ENCODE peak calls at places on chromosomes 16 and 17, in nine cellular contexts. B is endothelial cell of umbilical vein, M is transverse colon, T is psoas muscle, W is Peyer's patch, U is lower lobe of right lung, C is lung, Y is AG04450, X is colonic mucosa. N is an unnamed sample.

GRCh38 chr17:17836818-17837379 is at the start of gene SREBF1:
- DNase-seq in X (peak), M (peak), W (peak), T (peak), Y (no peak), C (no peak), U (peak), B (peak), N (peak)

GRCh38 chr17:80524150-80524712 is 20.4 kb upstream of the RPTOR start:
- DNase-seq in B (no peak), X (no peak), C (no peak), U (no peak), Y (no peak), T (no peak), M (no peak), W (no peak), N (no peak)

GRCh38 chr16:30658731-30659506 is 688 bp downstream of the FBRS start:
- DNase-seq in T (peak), X (peak), B (no peak), Y (peak), M (no peak), W (peak), U (peak), C (peak), N (peak)

GRCh38 chr17:78357177-78357586 is 2.7 kb downstream of the SOCS3 start:
- DNase-seq in W (no peak), Y (no peak), M (no peak), T (peak), C (no peak), U (peak), X (peak), B (peak), N (no peak)

GRCh38 chr17:50947844-50948514 is 81.8 kb upstream of the TOB1 start:
- DNase-seq in X (peak), W (peak), U (peak), Y (no peak), M (peak), B (peak), T (peak), C (peak), N (peak)

GRCh38 chr17:35242158-35242804 is 591 bp upstream of the SLFN5 start:
- DNase-seq in X (peak), C (peak), W (peak), M (peak), B (peak), T (peak), U (peak), Y (no peak), N (peak)

GRCh38 chr17:41773190-41773588 is 13.3 kb downstream of the JUP start:
- DNase-seq in B (peak), M (peak), C (peak), U (no peak), X (peak), T (peak), W (no peak), Y (peak), N (peak)

GRCh38 chr17:74176546-74177001 is 26.9 kb upstream of the RPL38 start:
- DNase-seq in U (peak), C (peak), W (peak), B (peak), Y (no peak), X (peak), T (peak), M (peak), N (peak)

GRCh38 chr17:75087558-75088453 is at the start of gene SLC16A5:
- DNase-seq in C (peak), T (peak), Y (no peak), U (peak), M (peak), B (peak), W (peak), X (peak), N (peak)

GRCh38 chr17:4017377-4017776 is 53.1 kb upstream of the ATP2A3 start:
- DNase-seq in M (no peak), W (no peak), U (no peak), Y (no peak), C (no peak), T (no peak), X (no peak), B (no peak), N (no peak)

GRCh38 chr16:67404740-67405226 is 11.5 kb upstream of the TPPP3 start:
- DNase-seq in M (peak), W (no peak), X (peak), U (peak), Y (no peak), T (no peak), C (peak), B (no peak), N (peak)

GRCh38 chr17:30905742-30906100 is 317 bp downstream of the TEFM start:
- DNase-seq in T (no peak), W (no peak), X (no peak), M (peak), U (no peak), C (no peak), Y (no peak), B (peak), N (no peak)

GRCh38 chr16:49181812-49182211 is 99.8 kb downstream of the CBLN1 start:
- DNase-seq in C (no peak), U (no peak), T (no peak), B (no peak), Y (no peak), M (peak), W (no peak), X (peak), N (no peak)

GRCh38 chr16:70679653-70680494 is 6.0 kb downstream of the MTSS2 start:
- DNase-seq in U (peak), Y (no peak), T (peak), C (no peak), M (no peak), B (no peak), W (no peak), X (no peak), N (no peak)

GRCh38 chr16:54361813-54362212 is 75.2 kb upstream of the IRX3 start:
- DNase-seq in T (no peak), W (no peak), X (no peak), U (no peak), Y (no peak), B (no peak), M (no peak), C (no peak), N (no peak)

GRCh38 chr16:85664580-85665372 is 24.0 kb downstream of the GINS2 start:
- DNase-seq in T (no peak), B (no peak), W (no peak), X (no peak), M (no peak), C (no peak), U (peak), Y (no peak), N (no peak)

GRCh38 chr17:7700510-7700909 is 4.5 kb upstream of the EFNB3 start:
- DNase-seq in X (no peak), W (no peak), U (no peak), M (no peak), B (no peak), C (no peak), Y (no peak), T (no peak), N (no peak)

GRCh38 chr17:75774988-75775668 is 9.5 kb upstream of the UNK start:
- DNase-seq in X (no peak), B (no peak), Y (no peak), C (no peak), M (peak), W (no peak), U (no peak), T (peak), N (no peak)

GRCh38 chr16:23294260-23294659 is 7.8 kb upstream of the SCNN1B start:
- DNase-seq in W (no peak), U (no peak), C (no peak), T (no peak), M (peak), B (no peak), X (peak), Y (no peak), N (no peak)

GRCh38 chr16:23301251-23302044 is 654 bp upstream of the SCNN1B start:
- DNase-seq in B (no peak), M (no peak), C (no peak), W (no peak), T (no peak), U (no peak), Y (no peak), X (no peak), N (no peak)

GRCh38 chr16:23293016-23293415 is 9.1 kb upstream of the SCNN1B start:
- DNase-seq in M (no peak), U (no peak), X (no peak), W (no peak), Y (no peak), T (no peak), B (no peak), C (no peak), N (no peak)

GRCh38 chr16:23298290-23298689 is 3.8 kb upstream of the SCNN1B start:
- DNase-seq in X (no peak), T (no peak), Y (no peak), M (no peak), C (no peak), U (no peak), W (no peak), B (no peak), N (no peak)

GRCh38 chr16:23296994-23297393 is 5.1 kb upstream of the SCNN1B start:
- DNase-seq in U (no peak), T (no peak), M (peak), C (no peak), X (peak), W (no peak), B (no peak), Y (no peak), N (peak)
- H3K27ac ChIP-seq in U (no peak), T (no peak), M (no peak), C (no peak), X (no peak), W (no peak), B (no peak), Y (no peak), N (no peak)

GRCh38 chr17:1203967-1204291 is 24.1 kb upstream of the ABR start:
- DNase-seq in T (no peak), U (no peak), M (no peak), W (no peak), Y (no peak), C (no peak), B (no peak), X (no peak), N (no peak)
- TF ChIP-seq CTCF in T (no peak), U (no peak), M (no peak), W (no peak), Y (no peak), C (no peak), B (no peak), X (no peak), N (no peak)

GRCh38 chr16:73020409-73020884 is 27.5 kb downstream of the ZFHX3 start:
- DNase-seq in B (peak), T (peak), W (no peak), M (peak), C (no peak), U (no peak), X (peak), Y (peak), N (peak)
- H3K27ac ChIP-seq in B (peak), T (peak), W (no peak), M (no peak), C (peak), U (no peak), X (no peak), Y (peak), N (peak)

DNA sequence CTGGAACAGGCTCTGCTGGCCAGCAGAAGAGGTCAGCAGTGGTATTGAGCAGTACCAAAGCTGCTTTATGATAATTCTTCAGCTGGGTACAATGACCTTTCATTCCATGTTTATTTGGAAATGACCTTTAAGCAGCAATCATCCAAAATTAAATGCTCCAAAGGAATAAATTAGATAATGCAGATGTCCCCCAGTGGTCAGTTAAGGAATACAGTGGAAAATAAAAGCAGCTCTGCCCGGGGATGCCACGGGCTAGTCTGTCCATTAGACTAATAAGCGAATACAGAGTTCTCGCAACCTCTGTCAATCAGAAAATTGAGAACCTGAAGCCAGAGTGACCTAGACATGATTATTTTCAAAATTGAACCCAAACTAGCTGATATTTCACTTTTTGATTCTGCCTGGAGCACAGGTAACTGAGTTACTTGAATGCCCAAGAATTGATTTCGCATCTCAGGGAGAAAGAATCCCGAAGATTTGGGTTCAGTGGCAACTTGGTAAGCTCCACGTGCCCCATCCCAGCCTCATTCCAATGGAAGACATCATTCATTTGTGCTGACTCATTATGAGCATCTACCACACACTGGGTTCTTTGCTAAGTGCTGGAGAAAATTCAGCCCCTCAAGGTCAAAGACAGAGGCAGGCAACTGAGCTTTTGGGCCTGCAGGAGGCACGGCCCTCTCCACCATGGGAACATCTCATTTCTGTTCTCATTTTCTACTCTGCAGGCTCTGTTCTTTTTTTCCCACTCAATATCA is 34.4 kb upstream of the SLC39A11 start:
- DNase-seq in X (no peak), M (no peak), U (no peak), T (no peak), Y (no peak), C (no peak), W (no peak), B (no peak), N (no peak)
- TF ChIP-seq CTCF in X (no peak), M (no peak), U (no peak), T (no peak), Y (peak), C (no peak), W (no peak), B (no peak), N (no peak)

N was measured in stomach.